ENCODE peak calls at places on chromosomes 4 and X, in six cellular contexts. L is H9, G is mesendoderm, P is IMR-90, Q is mesenchymal stem cell, U is trophoblast cell. R is an unnamed sample.

GRCh38 chr4:52622564-52622963 is 36.5 kb downstream of the USP46 start:
- DNase-seq in L (no peak), G (no peak), P (no peak), Q (no peak), U (no peak), R (no peak)

GRCh38 chr4:37767546-37767945 is 58.9 kb upstream of the PGM2 start:
- DNase-seq in L (no peak), G (no peak), P (peak; percentile 44), Q (no peak), U (no peak), R (no peak)

GRCh38 chrX:28922106-28922505 is 334.9 kb downstream of the IL1RAPL1 start:
- DNase-seq in L (no peak), G (no peak), P (peak; percentile 25), Q (no peak), U (no peak), R (no peak)

GRCh38 chr4:128606173-128606572 is 203.3 kb upstream of the JADE1 start:
- DNase-seq in L (no peak), G (no peak), P (peak; percentile 79), Q (peak; percentile 22), U (no peak), R (no peak)

GRCh38 chr4:97103252-97103651 is 1040.0 kb downstream of the STPG2 start:
- DNase-seq in L (no peak), G (no peak), P (no peak), Q (no peak), U (no peak), R (no peak)

GRCh38 chr4:950136-951020 is 18.1 kb downstream of the TMEM175 start:
- DNase-seq in L (no peak), G (no peak), P (no peak), Q (no peak), U (no peak), R (no peak)

GRCh38 chr4:1748465-1748995 is 27.2 kb downstream of the TACC3 start:
- DNase-seq in L (peak; percentile 85), G (peak; percentile 71), P (peak; percentile 41), Q (peak; percentile 71), U (peak; percentile 24), R (peak; percentile 80)

GRCh38 chr4:186227221-186227620 is at the start of gene KLKB1:
- DNase-seq in L (no peak), G (no peak), P (no peak), Q (no peak), U (no peak), R (no peak)

GRCh38 chr4:144575181-144575580 is 70.8 kb upstream of the HHIP start:
- DNase-seq in L (no peak), G (peak; percentile 48), P (no peak), Q (no peak), U (no peak), R (no peak)

GRCh38 chr4:72468904-72469502 is 100.0 kb downstream of the ADAMTS3 start:
- DNase-seq in L (no peak), G (peak; percentile 35), P (peak; percentile 20), Q (peak; percentile 28), U (no peak), R (no peak)

GRCh38 chrX:19886888-19887531 is 390 bp downstream of the SH3KBP1 start:
- DNase-seq in L (no peak), G (no peak), P (no peak), Q (no peak), U (no peak), R (no peak)

GRCh38 chrX:74349387-74349786 is 45.4 kb downstream of the ZCCHC13 start:
- DNase-seq in L (no peak), G (peak; percentile 42), P (peak; percentile 82), Q (peak; percentile 62), U (peak; percentile 11), R (no peak)

GRCh38 chr4:25956260-25956659 is 42.2 kb downstream of the SMIM20 start:
- DNase-seq in L (no peak), G (no peak), P (no peak), Q (no peak), U (no peak), R (no peak)

GRCh38 chrX:10939384-10939783 is 171.7 kb upstream of the HCCS start:
- DNase-seq in L (no peak), G (no peak), P (peak; percentile 16), Q (no peak), U (no peak), R (no peak)

GRCh38 chrX:47956016-47956415 is 47.8 kb downstream of the ZNF182 start:
- DNase-seq in L (no peak), G (no peak), P (no peak), Q (no peak), U (no peak), R (no peak)

GRCh38 chrX:40153335-40154221 is 55.8 kb upstream of the BCOR start:
- DNase-seq in L (peak; percentile 61), G (peak; percentile 44), P (no peak), Q (peak; percentile 53), U (no peak), R (no peak)

GRCh38 chr4:79621061-79621460 is 213.0 kb upstream of the GK2 start:
- DNase-seq in L (no peak), G (no peak), P (no peak), Q (no peak), U (no peak), R (no peak)

GRCh38 chrX:56790778-56791177 is 61.7 kb downstream of the NBDY start:
- DNase-seq in L (peak; percentile 6), G (no peak), P (no peak), Q (no peak), U (no peak), R (no peak)

GRCh38 chr4:163395758-163396157 is 52.1 kb downstream of the NPY5R start:
- DNase-seq in L (no peak), G (no peak), P (no peak), Q (peak; percentile 15), U (no peak), R (no peak)

GRCh38 chr4:25818293-25819240 is 44.2 kb downstream of the SEL1L3 start:
- DNase-seq in L (no peak), G (no peak), P (peak; percentile 57), Q (no peak), U (no peak), R (no peak)

GRCh38 chrX:51608766-51609165 is 9.9 kb downstream of the CENPVL3 start:
- DNase-seq in L (no peak), G (no peak), P (peak; percentile 2), Q (peak; percentile 61), U (peak; percentile 2), R (no peak)

GRCh38 chr4:164526916-164527315 is 227.0 kb upstream of the SMIM31 start:
- DNase-seq in L (no peak), G (no peak), P (no peak), Q (no peak), U (no peak), R (peak; percentile 63)

GRCh38 chrX:276588-277171 is 4.5 kb upstream of the PLCXD1 start:
- DNase-seq in L (no peak), G (no peak), P (peak; percentile 76), Q (peak; percentile 80), U (peak; percentile 87), R (no peak)

GRCh38 chr4:145167884-145168283 is 12.5 kb downstream of the OTUD4 start:
- DNase-seq in L (no peak), G (no peak), P (no peak), Q (no peak), U (no peak), R (no peak)

GRCh38 chrX:129876734-129877395 is 29.1 kb upstream of the UTP14A start:
- DNase-seq in L (peak; percentile 27), G (peak; percentile 71), P (peak; percentile 29), Q (peak; percentile 52), U (peak; percentile 2), R (no peak)

DNA sequence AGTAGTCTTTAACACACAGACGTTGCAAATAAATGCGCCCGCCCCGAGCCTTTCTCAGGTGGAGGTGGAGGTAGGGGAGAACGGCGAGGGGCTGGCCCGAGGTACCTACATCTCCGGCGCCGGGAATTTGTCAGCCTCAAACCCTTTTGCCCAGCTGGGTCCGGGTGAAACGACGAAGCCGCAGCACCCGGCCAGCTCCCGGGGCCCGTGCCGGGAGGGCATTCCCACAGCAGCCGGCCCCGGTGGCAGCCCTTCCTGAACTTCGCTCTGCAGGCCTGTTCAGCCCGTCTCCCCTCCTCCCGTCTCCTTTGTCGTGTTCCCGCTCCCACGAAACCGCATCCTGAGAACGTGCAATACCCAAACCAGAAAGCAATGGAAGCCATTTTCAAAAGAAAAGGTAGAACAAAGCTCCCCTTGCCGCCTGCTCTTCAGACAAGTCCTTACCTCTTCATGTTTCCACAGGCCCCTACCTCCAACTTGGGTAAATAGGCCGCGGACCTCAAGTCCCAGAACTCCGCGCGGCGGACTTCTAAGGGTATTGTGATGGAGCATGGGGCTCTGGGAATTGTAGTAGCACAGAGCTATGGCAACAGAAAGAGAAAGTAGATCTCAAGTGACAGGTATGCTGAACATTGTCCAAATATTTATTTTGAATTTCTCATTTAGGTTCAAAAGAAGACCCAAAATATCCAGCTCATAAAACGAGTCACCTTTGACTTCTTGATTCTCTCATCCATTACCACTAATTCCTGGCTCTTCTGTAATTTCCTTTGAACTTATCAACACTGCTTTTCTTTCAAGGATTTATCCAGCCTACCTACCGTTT is at the start of gene RBM41:
- DNase-seq in L (peak; percentile 73), G (peak; percentile 88), P (peak; percentile 67), Q (peak; percentile 72), U (peak; percentile 24), R (peak; percentile 30)
- H3K18ac ChIP-seq in L (peak within 1 kb of the TSS; percentile 83), G (peak within 1 kb of the TSS; percentile 85), P (peak within 1 kb of the TSS; percentile 77), Q (peak within 1 kb of the TSS; percentile 83), U (no peak within 1 kb of the TSS), R (peak within 1 kb of the TSS; percentile 76)

GRCh38 chr4:67549123-67549522 is 3.8 kb upstream of the CENPC start:
- DNase-seq in L (no peak), G (no peak), P (no peak), Q (no peak), U (no peak), R (no peak)
- H3K4me2 ChIP-seq in L (no peak overlapping the region), G (no peak overlapping the region), P (no peak overlapping the region), Q (no peak overlapping the region), U (no peak overlapping the region), R (no peak overlapping the region)

GRCh38 chrX:44474410-44474809 is 68.2 kb downstream of the FUNDC1 start:
- DNase-seq in L (no peak), G (no peak), P (no peak), Q (no peak), U (no peak), R (no peak)

GRCh38 chrX:44470816-44471215 is 71.8 kb downstream of the FUNDC1 start:
- DNase-seq in L (no peak), G (no peak), P (no peak), Q (no peak), U (no peak), R (no peak)
- H2AK5ac ChIP-seq in L (no peak overlapping the region), G (no peak overlapping the region), P (no peak overlapping the region), Q (no peak overlapping the region), U (no peak overlapping the region), R (no peak overlapping the region)

DNA sequence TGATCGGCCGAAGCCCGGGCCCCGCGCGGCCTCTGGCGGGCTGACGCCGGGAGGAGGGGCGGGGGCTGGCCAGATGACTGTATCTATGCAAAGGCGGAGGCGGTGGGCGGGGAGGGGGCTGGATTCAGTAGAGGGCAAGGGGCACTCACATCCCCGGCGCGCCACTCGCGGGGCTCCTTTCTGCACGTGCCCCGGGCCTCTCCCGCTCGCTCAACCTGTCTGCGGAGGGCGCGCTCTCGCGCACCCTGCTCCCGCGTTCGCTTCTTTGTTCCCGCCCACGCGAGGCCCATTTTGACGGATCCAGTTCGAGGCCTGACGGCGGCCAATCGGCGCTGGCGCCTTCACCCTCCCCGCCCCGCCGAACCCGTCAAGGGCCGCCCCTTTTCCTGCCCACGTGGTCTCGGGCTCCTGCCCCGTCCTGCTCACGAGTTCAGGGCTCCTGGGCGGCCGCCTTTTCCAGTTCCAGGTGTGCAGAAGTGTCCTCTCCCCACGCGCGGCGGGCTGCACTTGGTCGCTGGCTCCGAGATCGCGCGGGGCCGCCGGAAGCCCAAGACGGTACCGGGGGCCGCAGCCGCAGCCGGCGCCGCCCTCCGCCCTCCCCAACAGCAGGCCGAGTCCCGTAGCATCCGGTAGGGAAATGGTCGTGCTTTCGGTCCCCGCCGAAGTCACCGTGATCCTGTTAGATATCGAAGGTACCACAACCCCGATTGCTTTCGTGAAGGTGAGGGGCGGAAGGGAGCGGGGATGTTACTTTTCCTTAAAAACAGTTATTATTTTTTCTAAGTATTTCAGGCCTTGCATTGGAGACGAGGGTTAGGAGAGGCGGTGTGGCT is at the start of the genes ENOPH1 and HNRNPDL:
- DNase-seq in L (peak; percentile 97), G (peak; percentile 99), P (peak; percentile 94), Q (peak; percentile 96), U (peak; percentile 95), R (peak; percentile 94)
- H3K18ac ChIP-seq in L (peak within 1 kb of the TSS; percentile 98), G (peak within 1 kb of the TSS; percentile 97), P (peak within 1 kb of the TSS; percentile 58), Q (peak within 1 kb of the TSS; percentile 99), U (peak within 1 kb of the TSS; percentile 93), R (peak within 1 kb of the TSS; percentile 99)